ENCODE peak calls at places on chromosomes 16 and 17, in five cellular contexts. C is activated naive CD4-positive, alpha-beta T cell treated with Interleukin-2 at 50 U/mL for 16 hours; S is breast epithelium; E is AG09319; P is pancreas. L is an unnamed sample.

GRCh38 chr17:71883258-71883657 is 237.6 kb upstream of the SOX9 start:
- DNase-seq in C (no peak), S (no peak), E (no peak), P (no peak), L (no peak)

GRCh38 chr16:11258553-11259287 is 2.7 kb upstream of the SOCS1 start:
- DNase-seq in C (peak), S (peak), E (no peak), P (peak), L (peak)

GRCh38 chr16:58494981-58495860 is 4.7 kb upstream of the NDRG4 start:
- DNase-seq in C (peak), S (peak), E (peak), P (no peak), L (peak)

GRCh38 chr16:67571464-67571863 is 9.1 kb downstream of the CTCF start:
- DNase-seq in C (no peak), S (no peak), E (no peak), P (no peak), L (no peak)

GRCh38 chr17:76543482-76544122 is 3.8 kb downstream of the PRCD start:
- DNase-seq in C (no peak), S (no peak), E (no peak), P (peak), L (no peak)

GRCh38 chr16:1057252-1057932 is 15.2 kb upstream of the SSTR5 start:
- DNase-seq in C (peak), S (no peak), E (no peak), P (no peak), L (no peak)

GRCh38 chr17:40551874-40552768 is 13.2 kb downstream of the CCR7 start:
- DNase-seq in C (no peak), S (no peak), E (peak), P (peak), L (no peak)

GRCh38 chr16:74830646-74831045 is 56.0 kb upstream of the FA2H start:
- DNase-seq in C (no peak), S (no peak), E (no peak), P (no peak), L (no peak)

GRCh38 chr16:15874745-15875314 is 13.6 kb downstream of the CEP20 start:
- DNase-seq in C (peak), S (no peak), E (peak), P (no peak), L (peak)

GRCh38 chr17:74337834-74338500 is 11.9 kb downstream of the KIF19 start:
- DNase-seq in C (no peak), S (no peak), E (no peak), P (no peak), L (no peak)

GRCh38 chr17:19317359-19318095 is 45.0 kb downstream of the B9D1 start:
- DNase-seq in C (no peak), S (no peak), E (peak), P (no peak), L (peak)

GRCh38 chr16:86524029-86524428 is 13.7 kb downstream of the FOXF1 start:
- DNase-seq in C (no peak), S (no peak), E (no peak), P (no peak), L (no peak)

GRCh38 chr16:48535831-48536599 is 74.0 kb downstream of the N4BP1 start:
- DNase-seq in C (no peak), S (no peak), E (peak), P (peak), L (no peak)

GRCh38 chr16:20838250-20838649 is 31.9 kb downstream of the REXO5 start:
- DNase-seq in C (no peak), S (no peak), E (no peak), P (no peak), L (peak)

GRCh38 chr16:57377080-57377841 is 5.0 kb downstream of the CX3CL1 start:
- DNase-seq in C (peak), S (peak), E (no peak), P (no peak), L (peak)

GRCh38 chr17:66633322-66633965 is 201.5 kb upstream of the CACNG5 start:
- DNase-seq in C (peak), S (no peak), E (no peak), P (no peak), L (no peak)

GRCh38 chr16:24667244-24667764 is 62.1 kb upstream of the TNRC6A start:
- DNase-seq in C (no peak), S (no peak), E (no peak), P (no peak), L (no peak)

GRCh38 chr16:22184615-22184968 is 21.5 kb upstream of the EEF2K start:
- DNase-seq in C (no peak), S (no peak), E (no peak), P (no peak), L (no peak)

GRCh38 chr16:47129755-47130435 is 13.8 kb downstream of the NETO2 start:
- DNase-seq in C (no peak), S (no peak), E (no peak), P (no peak), L (no peak)

GRCh38 chr16:89422905-89423630 is 67.3 kb downstream of the ANKRD11 start:
- DNase-seq in C (peak), S (no peak), E (no peak), P (no peak), L (no peak)

GRCh38 chr16:4900036-4900435 is 36.9 kb downstream of the PPL start:
- DNase-seq in C (no peak), S (no peak), E (no peak), P (no peak), L (no peak)

GRCh38 chr16:3554351-3554928 is 22.8 kb downstream of the NLRC3 start:
- DNase-seq in C (no peak), S (no peak), E (no peak), P (no peak), L (no peak)

GRCh38 chr16:23527961-23528634 is 17.8 kb upstream of the GGA2 start:
- DNase-seq in C (no peak), S (no peak), E (no peak), P (no peak), L (no peak)

GRCh38 chr17:80303824-80304223 is 43.2 kb downstream of the RNF213 start:
- DNase-seq in C (no peak), S (no peak), E (no peak), P (no peak), L (no peak)

GRCh38 chr17:30323262-30323894 is 10.5 kb downstream of the TMIGD1 start:
- DNase-seq in C (peak), S (no peak), E (no peak), P (no peak), L (peak)

GRCh38 chr16:16025214-16025968 is 76.0 kb downstream of the ABCC1 start:
- DNase-seq in C (peak), S (peak), E (peak), P (no peak), L (peak)